ENCODE peak calls at places on chromosomes 7 and 10, in ten cellular contexts. One of them, this sample, is unnamed.

GRCh38 chr7:89731751-89732150 is 422.5 kb upstream of the STEAP1 start:
- DNase-seq in fibroblast of lung: no peak
- DNase-seq in GM23338: no peak
- DNase-seq in heart right ventricle: no peak
- DNase-seq in pancreas: no peak
- DNase-seq in lung: no peak
- DNase-seq in brain microvascular endothelial cell: no peak
- DNase-seq in lower lobe of right lung: no peak
- DNase-seq in cardiac fibroblast: no peak
- DNase-seq in tibial artery: no peak
- DNase-seq in this sample: no peak

GRCh38 chr7:7707756-7708310 is 10.6 kb downstream of the RPA3 start:
- DNase-seq in brain microvascular endothelial cell: peak; percentile 50
- DNase-seq in GM23338: peak; percentile 42
- DNase-seq in lung: no peak
- DNase-seq in lower lobe of right lung: no peak
- DNase-seq in pancreas: no peak
- DNase-seq in fibroblast of lung: peak; percentile 81
- DNase-seq in cardiac fibroblast: no peak
- DNase-seq in heart right ventricle: no peak
- DNase-seq in tibial artery: no peak
- DNase-seq in this sample: no peak

GRCh38 chr10:130745831-130746230 is 565.7 kb downstream of the TCERG1L start:
- DNase-seq in heart right ventricle: no peak
- DNase-seq in lung: no peak
- DNase-seq in GM23338: no peak
- DNase-seq in brain microvascular endothelial cell: no peak
- DNase-seq in pancreas: no peak
- DNase-seq in fibroblast of lung: no peak
- DNase-seq in tibial artery: no peak
- DNase-seq in cardiac fibroblast: no peak
- DNase-seq in lower lobe of right lung: no peak
- DNase-seq in this sample: no peak

GRCh38 chr7:150520145-150520544 is 5.5 kb downstream of the GIMAP7 start:
- DNase-seq in lung: no peak
- DNase-seq in pancreas: no peak
- DNase-seq in GM23338: no peak
- DNase-seq in tibial artery: no peak
- DNase-seq in brain microvascular endothelial cell: no peak
- DNase-seq in lower lobe of right lung: no peak
- DNase-seq in fibroblast of lung: no peak
- DNase-seq in heart right ventricle: no peak
- DNase-seq in cardiac fibroblast: no peak
- DNase-seq in this sample: no peak

GRCh38 chr7:2331707-2332106 is 17.5 kb upstream of the SNX8 start:
- DNase-seq in cardiac fibroblast: no peak
- DNase-seq in fibroblast of lung: no peak
- DNase-seq in brain microvascular endothelial cell: no peak
- DNase-seq in heart right ventricle: no peak
- DNase-seq in lung: no peak
- DNase-seq in lower lobe of right lung: no peak
- DNase-seq in tibial artery: no peak
- DNase-seq in GM23338: no peak
- DNase-seq in pancreas: no peak
- DNase-seq in this sample: no peak

GRCh38 chr7:25860206-25860881 is 291.7 kb upstream of the NFE2L3 start:
- DNase-seq in GM23338: peak; percentile 72
- DNase-seq in brain microvascular endothelial cell: no peak
- DNase-seq in pancreas: no peak
- DNase-seq in cardiac fibroblast: no peak
- DNase-seq in lung: no peak
- DNase-seq in heart right ventricle: no peak
- DNase-seq in lower lobe of right lung: no peak
- DNase-seq in fibroblast of lung: no peak
- DNase-seq in tibial artery: no peak
- DNase-seq in this sample: no peak

GRCh38 chr10:61830072-61830845 is 71.2 kb upstream of the ARID5B start:
- DNase-seq in brain microvascular endothelial cell: no peak
- DNase-seq in tibial artery: no peak
- DNase-seq in cardiac fibroblast: peak; percentile 47
- DNase-seq in GM23338: no peak
- DNase-seq in heart right ventricle: no peak
- DNase-seq in pancreas: no peak
- DNase-seq in fibroblast of lung: no peak
- DNase-seq in lower lobe of right lung: no peak
- DNase-seq in lung: no peak
- DNase-seq in this sample: no peak

GRCh38 chr10:31769564-31769963 is 159.1 kb downstream of the ARHGAP12 start:
- DNase-seq in cardiac fibroblast: no peak
- DNase-seq in fibroblast of lung: peak; percentile 87
- DNase-seq in lower lobe of right lung: no peak
- DNase-seq in lung: no peak
- DNase-seq in tibial artery: no peak
- DNase-seq in GM23338: no peak
- DNase-seq in brain microvascular endothelial cell: no peak
- DNase-seq in heart right ventricle: no peak
- DNase-seq in pancreas: no peak
- DNase-seq in this sample: no peak

GRCh38 chr10:108204528-108205313 is 1040.2 kb upstream of the SORCS1 start:
- DNase-seq in lower lobe of right lung: no peak
- DNase-seq in brain microvascular endothelial cell: no peak
- DNase-seq in pancreas: no peak
- DNase-seq in GM23338: peak; percentile 84
- DNase-seq in heart right ventricle: no peak
- DNase-seq in fibroblast of lung: peak; percentile 1
- DNase-seq in lung: no peak
- DNase-seq in cardiac fibroblast: peak; percentile 15
- DNase-seq in tibial artery: no peak
- DNase-seq in this sample: no peak

GRCh38 chr7:98165827-98166667 is 45.2 kb upstream of the BHLHA15 start:
- DNase-seq in cardiac fibroblast: peak; percentile 44
- DNase-seq in lower lobe of right lung: peak; percentile 80
- DNase-seq in pancreas: peak; percentile 84
- DNase-seq in heart right ventricle: peak; percentile 50
- DNase-seq in tibial artery: no peak
- DNase-seq in GM23338: peak; percentile 85
- DNase-seq in fibroblast of lung: peak; percentile 11
- DNase-seq in lung: peak; percentile 72
- DNase-seq in brain microvascular endothelial cell: peak; percentile 16
- DNase-seq in this sample: no peak

GRCh38 chr7:27899601-27900000 is 159.6 kb downstream of the TAX1BP1 start:
- DNase-seq in lung: no peak
- DNase-seq in brain microvascular endothelial cell: no peak
- DNase-seq in GM23338: no peak
- DNase-seq in cardiac fibroblast: no peak
- DNase-seq in tibial artery: no peak
- DNase-seq in lower lobe of right lung: no peak
- DNase-seq in fibroblast of lung: no peak
- DNase-seq in pancreas: no peak
- DNase-seq in heart right ventricle: no peak
- DNase-seq in this sample: no peak

GRCh38 chr10:122392835-122393234 is 18.3 kb downstream of the PLEKHA1 start:
- DNase-seq in fibroblast of lung: no peak
- DNase-seq in lower lobe of right lung: no peak
- DNase-seq in tibial artery: no peak
- DNase-seq in brain microvascular endothelial cell: no peak
- DNase-seq in GM23338: no peak
- DNase-seq in lung: no peak
- DNase-seq in pancreas: no peak
- DNase-seq in cardiac fibroblast: no peak
- DNase-seq in heart right ventricle: no peak
- DNase-seq in this sample: no peak

GRCh38 chr10:130061760-130062159 is 48.9 kb downstream of the C10orf143 start:
- DNase-seq in fibroblast of lung: no peak
- DNase-seq in brain microvascular endothelial cell: no peak
- DNase-seq in tibial artery: no peak
- DNase-seq in lower lobe of right lung: no peak
- DNase-seq in GM23338: no peak
- DNase-seq in lung: no peak
- DNase-seq in cardiac fibroblast: no peak
- DNase-seq in pancreas: no peak
- DNase-seq in heart right ventricle: no peak
- DNase-seq in this sample: no peak

GRCh38 chr7:131625817-131626372 is 69.5 kb upstream of the PODXL start:
- DNase-seq in GM23338: peak; percentile 89
- DNase-seq in tibial artery: no peak
- DNase-seq in fibroblast of lung: peak; percentile 83
- DNase-seq in pancreas: no peak
- DNase-seq in brain microvascular endothelial cell: peak; percentile 82
- DNase-seq in heart right ventricle: peak; percentile 53
- DNase-seq in lung: no peak
- DNase-seq in lower lobe of right lung: no peak
- DNase-seq in cardiac fibroblast: no peak
- DNase-seq in this sample: no peak

GRCh38 chr10:17226891-17227303 is 1.1 kb upstream of the VIM start:
- DNase-seq in lower lobe of right lung: no peak
- DNase-seq in brain microvascular endothelial cell: no peak
- DNase-seq in fibroblast of lung: no peak
- DNase-seq in lung: no peak
- DNase-seq in cardiac fibroblast: no peak
- DNase-seq in tibial artery: no peak
- DNase-seq in heart right ventricle: no peak
- DNase-seq in GM23338: peak; percentile 39
- DNase-seq in pancreas: no peak
- DNase-seq in this sample: no peak

GRCh38 chr7:51180092-51180491 is 136.5 kb downstream of the COBL start:
- DNase-seq in pancreas: no peak
- DNase-seq in lung: no peak
- DNase-seq in brain microvascular endothelial cell: no peak
- DNase-seq in fibroblast of lung: no peak
- DNase-seq in tibial artery: no peak
- DNase-seq in heart right ventricle: no peak
- DNase-seq in lower lobe of right lung: no peak
- DNase-seq in cardiac fibroblast: no peak
- DNase-seq in GM23338: no peak
- DNase-seq in this sample: peak; percentile 79

GRCh38 chr7:51175992-51176388 is 140.6 kb downstream of the COBL start:
- DNase-seq in cardiac fibroblast: no peak
- DNase-seq in fibroblast of lung: no peak
- DNase-seq in pancreas: no peak
- DNase-seq in brain microvascular endothelial cell: no peak
- DNase-seq in lower lobe of right lung: no peak
- DNase-seq in heart right ventricle: no peak
- DNase-seq in GM23338: no peak
- DNase-seq in tibial artery: no peak
- DNase-seq in lung: no peak
- DNase-seq in this sample: no peak

DNA sequence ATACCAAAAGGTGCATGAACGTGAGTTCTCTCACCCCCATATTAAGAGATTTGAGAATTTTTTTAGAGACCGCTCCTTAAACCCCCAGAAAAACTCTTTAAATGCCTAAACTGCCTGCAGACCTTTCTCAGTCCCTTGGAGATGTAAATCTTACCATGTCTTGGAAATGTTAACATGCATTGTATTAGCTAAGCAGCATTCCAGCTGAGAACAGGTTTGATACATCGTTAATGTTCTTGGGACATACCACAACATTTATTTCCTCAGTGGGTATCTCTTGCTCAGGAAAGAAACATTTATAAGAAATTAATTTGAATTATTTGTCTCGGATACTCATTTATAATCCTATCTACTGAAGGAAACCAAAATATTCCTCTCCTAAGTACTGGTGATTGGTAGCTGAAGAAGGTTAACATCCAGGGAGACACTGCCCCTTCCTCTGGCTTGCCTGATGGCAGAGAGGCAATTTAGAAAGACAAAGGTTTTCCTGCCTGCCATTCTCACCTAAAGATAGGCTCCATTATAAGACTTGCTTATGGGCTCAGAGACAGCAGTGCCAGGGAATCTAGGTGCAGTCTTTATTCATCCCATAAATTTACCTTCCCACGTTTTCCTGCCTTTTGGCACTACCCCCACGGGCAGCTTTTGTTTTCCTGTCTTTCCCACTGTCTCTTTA is 141.2 kb downstream of the COBL start:
- DNase-seq in tibial artery: no peak
- DNase-seq in pancreas: no peak
- DNase-seq in brain microvascular endothelial cell: no peak
- DNase-seq in lower lobe of right lung: no peak
- DNase-seq in GM23338: peak; percentile 78
- DNase-seq in lung: no peak
- DNase-seq in heart right ventricle: no peak
- DNase-seq in cardiac fibroblast: no peak
- DNase-seq in fibroblast of lung: no peak
- DNase-seq in this sample: no peak
- H3K4me3 ChIP-seq in tibial artery: no peak overlapping the region
- H3K4me3 ChIP-seq in pancreas: no peak overlapping the region
- H3K4me3 ChIP-seq in brain microvascular endothelial cell: no peak overlapping the region
- H3K4me3 ChIP-seq in lower lobe of right lung: no peak overlapping the region
- H3K4me3 ChIP-seq in GM23338: peak overlapping the region; percentile 2
- H3K4me3 ChIP-seq in lung: no peak overlapping the region
- H3K4me3 ChIP-seq in heart right ventricle: no peak overlapping the region
- H3K4me3 ChIP-seq in cardiac fibroblast: no peak overlapping the region
- H3K4me3 ChIP-seq in fibroblast of lung: no peak overlapping the region
- H3K4me3 ChIP-seq in this sample: no peak overlapping the region

GRCh38 chr7:48154792-48155413 is 16.4 kb upstream of the ABCA13 start:
- DNase-seq in tibial artery: no peak
- DNase-seq in lung: no peak
- DNase-seq in GM23338: peak; percentile 57
- DNase-seq in brain microvascular endothelial cell: peak; percentile 63
- DNase-seq in lower lobe of right lung: no peak
- DNase-seq in cardiac fibroblast: peak; percentile 64
- DNase-seq in heart right ventricle: no peak
- DNase-seq in fibroblast of lung: peak; percentile 34
- DNase-seq in pancreas: no peak
- DNase-seq in this sample: peak; percentile 51
- TF ChIP-seq CTCF in tibial artery: peak; percentile 13
- TF ChIP-seq CTCF in lung: peak; percentile 16
- TF ChIP-seq CTCF in GM23338: peak; percentile 75
- TF ChIP-seq CTCF in brain microvascular endothelial cell: peak; percentile 85
- TF ChIP-seq CTCF in lower lobe of right lung: peak; percentile 48
- TF ChIP-seq CTCF in cardiac fibroblast: peak; percentile 78
- TF ChIP-seq CTCF in heart right ventricle: peak; percentile 22
- TF ChIP-seq CTCF in fibroblast of lung: peak; percentile 74
- TF ChIP-seq CTCF in pancreas: peak; percentile 63
- TF ChIP-seq CTCF in this sample: peak; percentile 89

GRCh38 chr7:38561166-38561565 is 70.0 kb downstream of the AMPH start:
- DNase-seq in cardiac fibroblast: no peak
- DNase-seq in tibial artery: no peak
- DNase-seq in fibroblast of lung: peak; percentile 63
- DNase-seq in brain microvascular endothelial cell: no peak
- DNase-seq in heart right ventricle: no peak
- DNase-seq in lower lobe of right lung: no peak
- DNase-seq in pancreas: no peak
- DNase-seq in lung: no peak
- DNase-seq in GM23338: no peak
- DNase-seq in this sample: no peak
- H3K4me3 ChIP-seq in cardiac fibroblast: no peak overlapping the region
- H3K4me3 ChIP-seq in tibial artery: no peak overlapping the region
- H3K4me3 ChIP-seq in fibroblast of lung: no peak overlapping the region
- H3K4me3 ChIP-seq in brain microvascular endothelial cell: no peak overlapping the region
- H3K4me3 ChIP-seq in heart right ventricle: no peak overlapping the region
- H3K4me3 ChIP-seq in lower lobe of right lung: no peak overlapping the region
- H3K4me3 ChIP-seq in pancreas: no peak overlapping the region
- H3K4me3 ChIP-seq in lung: no peak overlapping the region
- H3K4me3 ChIP-seq in GM23338: no peak overlapping the region
- H3K4me3 ChIP-seq in this sample: no peak overlapping the region

DNA sequence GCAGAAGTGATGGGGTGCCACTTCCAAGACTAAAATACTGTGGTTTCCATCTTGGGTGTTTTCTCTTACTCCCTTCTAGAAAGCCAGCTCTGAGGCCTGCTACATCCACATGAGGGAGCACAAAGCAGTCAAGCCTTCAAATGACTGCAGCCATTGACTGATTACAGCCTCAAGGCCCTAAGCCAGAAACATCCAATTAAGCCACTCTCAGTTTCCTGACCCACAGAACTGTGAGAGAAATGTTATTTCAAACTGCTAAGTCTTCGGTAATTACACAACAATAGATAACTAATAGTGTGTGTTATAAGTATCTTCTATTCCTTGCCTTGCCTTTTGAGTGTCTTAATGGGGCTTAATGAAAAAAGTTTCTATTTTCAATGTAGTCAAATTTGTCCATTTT is 24.8 kb downstream of the BRAF start:
- DNase-seq in heart right ventricle: no peak
- DNase-seq in lower lobe of right lung: no peak
- DNase-seq in cardiac fibroblast: no peak
- DNase-seq in pancreas: no peak
- DNase-seq in fibroblast of lung: no peak
- DNase-seq in brain microvascular endothelial cell: no peak
- DNase-seq in GM23338: peak; percentile 53
- DNase-seq in lung: no peak
- DNase-seq in tibial artery: no peak
- DNase-seq in this sample: no peak
- TF ChIP-seq CTCF in heart right ventricle: peak; percentile 35
- TF ChIP-seq CTCF in lower lobe of right lung: no peak
- TF ChIP-seq CTCF in cardiac fibroblast: no peak
- TF ChIP-seq CTCF in pancreas: no peak
- TF ChIP-seq CTCF in fibroblast of lung: no peak
- TF ChIP-seq CTCF in brain microvascular endothelial cell: peak; percentile 9
- TF ChIP-seq CTCF in GM23338: peak; percentile 36
- TF ChIP-seq CTCF in lung: no peak
- TF ChIP-seq CTCF in tibial artery: no peak
- TF ChIP-seq CTCF in this sample: no peak

This sample was measured in LNCaP clone FGC.